ENCODE peak calls at places on chromosome 14, in five cellular contexts. K is EL, J is GDM1, I is mammary epithelial cell, Q is putamen. W is an unnamed sample.

GRCh38 chr14:59600211-59600945 is 23.8 kb upstream of the CCDC175 start:
- DNase-seq in K (no peak), J (no peak), I (no peak), Q (no peak), W (no peak)

GRCh38 chr14:92729632-92730358 is 18.6 kb downstream of the LGMN start:
- DNase-seq in K (peak; percentile 84), J (no peak), I (peak; percentile 87), Q (no peak), W (no peak)

GRCh38 chr14:49861581-49861922 is 9.0 kb upstream of the NEMF start:
- DNase-seq in K (peak; percentile 88), J (peak; percentile 73), I (peak; percentile 64), Q (peak; percentile 61), W (peak; percentile 69)

GRCh38 chr14:78152246-78153068 is 17.7 kb upstream of the NRXN3 start:
- DNase-seq in K (no peak), J (peak; percentile 52), I (no peak), Q (no peak), W (no peak)

GRCh38 chr14:52399886-52400599 is 85.9 kb downstream of the PTGER2 start:
- DNase-seq in K (no peak), J (no peak), I (no peak), Q (no peak), W (no peak)

GRCh38 chr14:39339003-39339402 is 93.2 kb downstream of the FBXO33 start:
- DNase-seq in K (no peak), J (no peak), I (no peak), Q (no peak), W (no peak)

GRCh38 chr14:56116128-56116900 is 1.9 kb upstream of the PELI2 start:
- DNase-seq in K (no peak), J (no peak), I (no peak), Q (no peak), W (no peak)

GRCh38 chr14:81208489-81208888 is 12.3 kb downstream of the GTF2A1 start:
- DNase-seq in K (no peak), J (no peak), I (no peak), Q (no peak), W (no peak)

GRCh38 chr14:37985826-37986470 is 221.8 kb upstream of the SSTR1 start:
- DNase-seq in K (peak; percentile 67), J (no peak), I (no peak), Q (peak; percentile 19), W (no peak)

GRCh38 chr14:93800038-93800937 is 12.0 kb upstream of the PRIMA1 start:
- DNase-seq in K (no peak), J (no peak), I (peak; percentile 53), Q (no peak), W (no peak)

GRCh38 chr14:68563256-68564131 is 229.4 kb downstream of the ZFP36L1 start:
- DNase-seq in K (peak; percentile 23), J (peak; percentile 32), I (peak; percentile 43), Q (no peak), W (no peak)

GRCh38 chr14:89477391-89477790 is 60.4 kb upstream of the FOXN3 start:
- DNase-seq in K (no peak), J (no peak), I (no peak), Q (peak; percentile 18), W (no peak)

GRCh38 chr14:100825691-100826331 is at the start of gene MEG3:
- DNase-seq in K (peak; percentile 85), J (no peak), I (no peak), Q (peak; percentile 60), W (no peak)

GRCh38 chr14:55609681-55610080 is 29.7 kb downstream of the KTN1 start:
- DNase-seq in K (peak; percentile 59), J (no peak), I (no peak), Q (no peak), W (no peak)

GRCh38 chr14:24874514-24875202 is 175.3 kb downstream of the STXBP6 start:
- DNase-seq in K (no peak), J (no peak), I (no peak), Q (no peak), W (no peak)

GRCh38 chr14:77761205-77761931 is 412 bp upstream of the SNW1 start:
- DNase-seq in K (peak; percentile 50), J (peak; percentile 8), I (no peak), Q (peak; percentile 34), W (peak; percentile 41)

GRCh38 chr14:62682208-62682607 is 363.1 kb downstream of the KCNH5 start:
- DNase-seq in K (no peak), J (no peak), I (no peak), Q (no peak), W (no peak)

GRCh38 chr14:68637106-68638021 is 155.5 kb downstream of the ZFP36L1 start:
- DNase-seq in K (peak; percentile 23), J (no peak), I (no peak), Q (peak; percentile 64), W (no peak)

GRCh38 chr14:38171197-38171596 is 36.5 kb upstream of the SSTR1 start:
- DNase-seq in K (peak; percentile 42), J (no peak), I (no peak), Q (no peak), W (no peak)

GRCh38 chr14:69351385-69351784 is 46.7 kb downstream of the ERH start:
- DNase-seq in K (no peak), J (peak; percentile 4), I (no peak), Q (no peak), W (no peak)